ENCODE peak calls at places on chromosomes 12 and 14, in eight cellular contexts. One of them, this sample, is unnamed.

GRCh38 chr12:101204598-101205304 is 5.3 kb downstream of the SLC5A8 start:
- DNase-seq in ELR: no peak
- DNase-seq in AG09319: no peak
- DNase-seq in HCT116: no peak
- DNase-seq in activated naive CD4-positive, alpha-beta T cell treated with anti-CD3 and anti-CD28 coated beads for 36 hours: no peak
- DNase-seq in NCI-H69: no peak
- DNase-seq in endothelial cell: no peak
- DNase-seq in activated CD4-positive, CD25-positive, alpha-beta regulatory T cell treated with anti-CD3 and anti-CD28 coated beads, Interleukin-2, amount 50 U/mL, for 16 hours: no peak
- DNase-seq in this sample: no peak

GRCh38 chr14:61510736-61511557 is 184.4 kb upstream of the HIF1A start:
- DNase-seq in NCI-H69: peak; percentile 31
- DNase-seq in ELR: no peak
- DNase-seq in endothelial cell: no peak
- DNase-seq in AG09319: no peak
- DNase-seq in activated CD4-positive, CD25-positive, alpha-beta regulatory T cell treated with anti-CD3 and anti-CD28 coated beads, Interleukin-2, amount 50 U/mL, for 16 hours: no peak
- DNase-seq in activated naive CD4-positive, alpha-beta T cell treated with anti-CD3 and anti-CD28 coated beads for 36 hours: peak; percentile 57
- DNase-seq in HCT116: no peak
- DNase-seq in this sample: no peak

GRCh38 chr12:6273209-6273928 is 37.1 kb upstream of the PLEKHG6 start:
- DNase-seq in ELR: no peak
- DNase-seq in activated naive CD4-positive, alpha-beta T cell treated with anti-CD3 and anti-CD28 coated beads for 36 hours: no peak
- DNase-seq in activated CD4-positive, CD25-positive, alpha-beta regulatory T cell treated with anti-CD3 and anti-CD28 coated beads, Interleukin-2, amount 50 U/mL, for 16 hours: no peak
- DNase-seq in HCT116: no peak
- DNase-seq in NCI-H69: no peak
- DNase-seq in AG09319: no peak
- DNase-seq in endothelial cell: peak; percentile 37
- DNase-seq in this sample: peak; percentile 23

GRCh38 chr12:48285751-48286650 is 64.7 kb downstream of the ZNF641 start:
- DNase-seq in NCI-H69: no peak
- DNase-seq in activated CD4-positive, CD25-positive, alpha-beta regulatory T cell treated with anti-CD3 and anti-CD28 coated beads, Interleukin-2, amount 50 U/mL, for 16 hours: no peak
- DNase-seq in activated naive CD4-positive, alpha-beta T cell treated with anti-CD3 and anti-CD28 coated beads for 36 hours: peak; percentile 57
- DNase-seq in HCT116: no peak
- DNase-seq in ELR: no peak
- DNase-seq in endothelial cell: no peak
- DNase-seq in AG09319: no peak
- DNase-seq in this sample: no peak

GRCh38 chr12:114694436-114695304 is 10.7 kb upstream of the TBX3 start:
- DNase-seq in activated CD4-positive, CD25-positive, alpha-beta regulatory T cell treated with anti-CD3 and anti-CD28 coated beads, Interleukin-2, amount 50 U/mL, for 16 hours: no peak
- DNase-seq in AG09319: no peak
- DNase-seq in ELR: peak; percentile 50
- DNase-seq in activated naive CD4-positive, alpha-beta T cell treated with anti-CD3 and anti-CD28 coated beads for 36 hours: no peak
- DNase-seq in endothelial cell: no peak
- DNase-seq in NCI-H69: peak; percentile 30
- DNase-seq in HCT116: no peak
- DNase-seq in this sample: peak; percentile 39

GRCh38 chr14:73764406-73764805 is 50.2 kb upstream of the PNMA1 start:
- DNase-seq in endothelial cell: no peak
- DNase-seq in HCT116: no peak
- DNase-seq in AG09319: no peak
- DNase-seq in activated CD4-positive, CD25-positive, alpha-beta regulatory T cell treated with anti-CD3 and anti-CD28 coated beads, Interleukin-2, amount 50 U/mL, for 16 hours: no peak
- DNase-seq in activated naive CD4-positive, alpha-beta T cell treated with anti-CD3 and anti-CD28 coated beads for 36 hours: no peak
- DNase-seq in NCI-H69: no peak
- DNase-seq in ELR: no peak
- DNase-seq in this sample: no peak

GRCh38 chr12:78931466-78931990 is 67.0 kb downstream of the SYT1 start:
- DNase-seq in NCI-H69: peak; percentile 44
- DNase-seq in AG09319: no peak
- DNase-seq in activated CD4-positive, CD25-positive, alpha-beta regulatory T cell treated with anti-CD3 and anti-CD28 coated beads, Interleukin-2, amount 50 U/mL, for 16 hours: no peak
- DNase-seq in activated naive CD4-positive, alpha-beta T cell treated with anti-CD3 and anti-CD28 coated beads for 36 hours: no peak
- DNase-seq in ELR: no peak
- DNase-seq in HCT116: no peak
- DNase-seq in endothelial cell: no peak
- DNase-seq in this sample: no peak

GRCh38 chr12:27771470-27772327 is 8.3 kb upstream of the KLHL42 start:
- DNase-seq in activated naive CD4-positive, alpha-beta T cell treated with anti-CD3 and anti-CD28 coated beads for 36 hours: no peak
- DNase-seq in AG09319: no peak
- DNase-seq in activated CD4-positive, CD25-positive, alpha-beta regulatory T cell treated with anti-CD3 and anti-CD28 coated beads, Interleukin-2, amount 50 U/mL, for 16 hours: no peak
- DNase-seq in endothelial cell: no peak
- DNase-seq in HCT116: no peak
- DNase-seq in ELR: peak; percentile 31
- DNase-seq in NCI-H69: no peak
- DNase-seq in this sample: peak; percentile 54

GRCh38 chr14:104137297-104138097 is 890 bp upstream of the KIF26A start:
- DNase-seq in HCT116: no peak
- DNase-seq in ELR: peak; percentile 15
- DNase-seq in NCI-H69: peak; percentile 86
- DNase-seq in activated naive CD4-positive, alpha-beta T cell treated with anti-CD3 and anti-CD28 coated beads for 36 hours: peak; percentile 63
- DNase-seq in endothelial cell: peak; percentile 94
- DNase-seq in AG09319: no peak
- DNase-seq in activated CD4-positive, CD25-positive, alpha-beta regulatory T cell treated with anti-CD3 and anti-CD28 coated beads, Interleukin-2, amount 50 U/mL, for 16 hours: peak; percentile 19
- DNase-seq in this sample: peak; percentile 36

GRCh38 chr12:114448618-114448933 is 42.6 kb upstream of the TBX5 start:
- DNase-seq in NCI-H69: no peak
- DNase-seq in activated naive CD4-positive, alpha-beta T cell treated with anti-CD3 and anti-CD28 coated beads for 36 hours: no peak
- DNase-seq in ELR: no peak
- DNase-seq in AG09319: no peak
- DNase-seq in endothelial cell: no peak
- DNase-seq in HCT116: no peak
- DNase-seq in activated CD4-positive, CD25-positive, alpha-beta regulatory T cell treated with anti-CD3 and anti-CD28 coated beads, Interleukin-2, amount 50 U/mL, for 16 hours: no peak
- DNase-seq in this sample: no peak

GRCh38 chr14:20681348-20682126 is 2.8 kb upstream of the RNASE4 start:
- DNase-seq in endothelial cell: peak; percentile 84
- DNase-seq in HCT116: peak; percentile 83
- DNase-seq in AG09319: peak; percentile 73
- DNase-seq in activated naive CD4-positive, alpha-beta T cell treated with anti-CD3 and anti-CD28 coated beads for 36 hours: peak; percentile 95
- DNase-seq in activated CD4-positive, CD25-positive, alpha-beta regulatory T cell treated with anti-CD3 and anti-CD28 coated beads, Interleukin-2, amount 50 U/mL, for 16 hours: peak; percentile 79
- DNase-seq in NCI-H69: peak; percentile 73
- DNase-seq in ELR: peak; percentile 82
- DNase-seq in this sample: peak; percentile 89

This sample was measured in epithelial cell of esophagus.